ENCODE peak calls at places on chromosomes 12 and 14, in ten cellular contexts. K is AG04450, S is PC-3, V is gastrocnemius medialis, B is foreskin keratinocyte, O is pancreas, P is heart right ventricle, R is HCT116, T is upper lobe of right lung, G is IMR-90. W is an unnamed sample.

GRCh38 chr12:104137175-104137901 is 672 bp downstream of the NFYB start:
- DNase-seq in K (peak; percentile 30), S (peak; percentile 47), V (peak; percentile 23), B (no peak), O (peak; percentile 32), P (peak; percentile 26), R (no peak), T (peak; percentile 73), G (peak; percentile 62), W (peak; percentile 42)

GRCh38 chr14:67493092-67493717 is 4.7 kb upstream of the TMEM229B start:
- DNase-seq in K (no peak), S (no peak), V (no peak), B (no peak), O (no peak), P (no peak), R (no peak), T (no peak), G (no peak), W (no peak)

GRCh38 chr12:126196263-126196662 is 1131.0 kb downstream of the AACS start:
- DNase-seq in K (no peak), S (no peak), V (no peak), B (no peak), O (no peak), P (no peak), R (no peak), T (no peak), G (no peak), W (no peak)

GRCh38 chr14:96901227-96901626 is 104.0 kb downstream of the VRK1 start:
- DNase-seq in K (no peak), S (no peak), V (no peak), B (no peak), O (no peak), P (no peak), R (no peak), T (no peak), G (no peak), W (no peak)

GRCh38 chr12:130788515-130788914 is 50.5 kb downstream of the STX2 start:
- DNase-seq in K (no peak), S (no peak), V (no peak), B (no peak), O (no peak), P (no peak), R (no peak), T (no peak), G (no peak), W (no peak)

GRCh38 chr14:65231286-65231980 is 129.1 kb upstream of the MAX start:
- DNase-seq in K (no peak), S (no peak), V (no peak), B (no peak), O (no peak), P (no peak), R (no peak), T (no peak), G (no peak), W (no peak)

GRCh38 chr14:67738740-67739504 is 37.2 kb downstream of the RDH12 start:
- DNase-seq in K (peak; percentile 49), S (peak; percentile 93), V (peak; percentile 79), B (peak; percentile 60), O (peak; percentile 75), P (peak; percentile 75), R (peak; percentile 19), T (no peak), G (peak; percentile 93), W (peak; percentile 88)

GRCh38 chr12:65640489-65640901 is 183.8 kb upstream of the HMGA2 start:
- DNase-seq in K (no peak), S (no peak), V (peak; percentile 53), B (no peak), O (no peak), P (no peak), R (no peak), T (no peak), G (peak; percentile 64), W (no peak)

GRCh38 chr12:98771811-98772752 is 127.0 kb downstream of the APAF1 start:
- DNase-seq in K (no peak), S (no peak), V (no peak), B (no peak), O (no peak), P (no peak), R (no peak), T (no peak), G (no peak), W (no peak)

GRCh38 chr14:71437870-71438269 is 494.4 kb upstream of the RGS6 start:
- DNase-seq in K (no peak), S (peak; percentile 38), V (no peak), B (no peak), O (no peak), P (no peak), R (no peak), T (no peak), G (peak; percentile 17), W (no peak)

GRCh38 chr12:61920230-61920629 is 340.0 kb upstream of the USP15 start:
- DNase-seq in K (no peak), S (no peak), V (no peak), B (no peak), O (no peak), P (no peak), R (no peak), T (no peak), G (no peak), W (no peak)

GRCh38 chr14:54350196-54350595 is 46.6 kb upstream of the CDKN3 start:
- DNase-seq in K (no peak), S (no peak), V (no peak), B (no peak), O (no peak), P (no peak), R (no peak), T (no peak), G (peak; percentile 58), W (no peak)

GRCh38 chr12:22082190-22082701 is 36.2 kb downstream of the CMAS start:
- DNase-seq in K (no peak), S (no peak), V (no peak), B (no peak), O (no peak), P (no peak), R (no peak), T (no peak), G (no peak), W (no peak)

GRCh38 chr14:101174980-101175606 is 271.6 kb upstream of the RTL1 start:
- DNase-seq in K (no peak), S (no peak), V (no peak), B (no peak), O (no peak), P (no peak), R (no peak), T (peak; percentile 66), G (no peak), W (no peak)

GRCh38 chr14:57182760-57183503 is 85.8 kb downstream of the EXOC5 start:
- DNase-seq in K (no peak), S (peak; percentile 67), V (no peak), B (no peak), O (no peak), P (no peak), R (peak; percentile 16), T (no peak), G (peak; percentile 2), W (peak; percentile 16)

GRCh38 chr14:25381498-25381897 is 331.6 kb upstream of the STXBP6 start:
- DNase-seq in K (no peak), S (peak; percentile 4), V (no peak), B (no peak), O (no peak), P (no peak), R (no peak), T (no peak), G (no peak), W (no peak)

GRCh38 chr14:34013714-34014055 is 62.8 kb upstream of the EGLN3 start:
- DNase-seq in K (no peak), S (no peak), V (no peak), B (no peak), O (no peak), P (no peak), R (no peak), T (no peak), G (no peak), W (no peak)

GRCh38 chr14:85333313-85333712 is 196.6 kb upstream of the FLRT2 start:
- DNase-seq in K (no peak), S (peak; percentile 48), V (no peak), B (no peak), O (no peak), P (no peak), R (no peak), T (no peak), G (peak; percentile 50), W (peak; percentile 54)

GRCh38 chr14:25394791-25395391 is 344.9 kb upstream of the STXBP6 start:
- DNase-seq in K (no peak), S (no peak), V (no peak), B (no peak), O (no peak), P (no peak), R (no peak), T (no peak), G (no peak), W (no peak)

GRCh38 chr12:24133385-24133784 is 183.9 kb upstream of the SOX5 start:
- DNase-seq in K (no peak), S (no peak), V (no peak), B (no peak), O (no peak), P (no peak), R (no peak), T (no peak), G (no peak), W (no peak)

GRCh38 chr12:105262461-105263184 is 26.6 kb upstream of the APPL2 start:
- DNase-seq in K (no peak), S (no peak), V (no peak), B (no peak), O (no peak), P (no peak), R (no peak), T (no peak), G (no peak), W (no peak)

GRCh38 chr14:93903342-93904184 is 23.6 kb upstream of the FAM181A start:
- DNase-seq in K (no peak), S (peak; percentile 18), V (no peak), B (no peak), O (no peak), P (no peak), R (peak; percentile 15), T (peak; percentile 69), G (no peak), W (no peak)
- TF ChIP-seq CTCF in K (peak; percentile 27), S (peak; percentile 51), V (no peak), B (peak; percentile 31), O (no peak), P (no peak), R (peak; percentile 30), T (peak; percentile 35), G (peak; percentile 21), W (no peak)

GRCh38 chr12:115960-116915 is 49.7 kb downstream of the IQSEC3 start:
- DNase-seq in K (no peak), S (no peak), V (no peak), B (no peak), O (no peak), P (no peak), R (no peak), T (no peak), G (no peak), W (no peak)
- H3K27ac ChIP-seq in K (no peak overlapping the region), S (no peak overlapping the region), V (no peak overlapping the region), B (no peak overlapping the region), O (no peak overlapping the region), P (no peak overlapping the region), R (no peak overlapping the region), T (no peak overlapping the region), G (no peak overlapping the region), W (no peak overlapping the region)

GRCh38 chr14:99548285-99548684 is 55.7 kb downstream of the CCDC85C start:
- DNase-seq in K (no peak), S (no peak), V (no peak), B (no peak), O (no peak), P (no peak), R (no peak), T (no peak), G (no peak), W (no peak)
- TF ChIP-seq CTCF in K (no peak), S (no peak), V (no peak), B (no peak), O (no peak), P (no peak), R (no peak), T (no peak), G (no peak), W (no peak)

GRCh38 chr12:124359671-124360581 is 65.0 kb downstream of the RFLNA start:
- DNase-seq in K (no peak), S (peak; percentile 49), V (peak; percentile 99), B (no peak), O (peak; percentile 97), P (peak; percentile 88), R (no peak), T (peak; percentile 89), G (no peak), W (no peak)
- H3K27ac ChIP-seq in K (no peak overlapping the region), S (no peak overlapping the region), V (peak overlapping the region; percentile 97), B (no peak overlapping the region), O (peak overlapping the region; percentile 81), P (peak overlapping the region; percentile 21), R (no peak overlapping the region), T (no peak overlapping the region), G (no peak overlapping the region), W (peak overlapping the region; percentile 74)

W was measured in RWPE1.